ENCODE peak calls at places on chromosomes 11 and 22, in five cellular contexts. M, U, H, K and L are unnamed samples. For H3K9me3 and H3K4me1, the result is how much of the 10 kb centered on the place peaks cover.

GRCh38 chr22:20624161-20624616 is 116.8 kb downstream of the MED15 start:
- DNase-seq in M (peak), U (no peak), H (no peak), K (no peak), L (no peak)

GRCh38 chr22:39183991-39184585 is 31.6 kb upstream of the CBX7 start:
- DNase-seq in M (peak), U (peak), H (peak), K (no peak), L (no peak)

GRCh38 chr11:45158210-45158644 is 11.8 kb downstream of the PRDM11 start:
- DNase-seq in M (no peak), U (no peak), H (no peak), K (no peak), L (no peak)

GRCh38 chr22:45205624-45205925 is 35.1 kb downstream of the KIAA0930 start:
- DNase-seq in M (peak), U (no peak), H (no peak), K (no peak), L (no peak)

GRCh38 chr11:46711288-46711687 is 7.7 kb upstream of the F2 start:
- DNase-seq in M (no peak), U (no peak), H (no peak), K (no peak), L (no peak)

GRCh38 chr22:30564045-30564765 is 10.3 kb downstream of the GAL3ST1 start:
- DNase-seq in M (no peak), U (no peak), H (no peak), K (no peak), L (no peak)

GRCh38 chr11:118604566-118604965 is 2.8 kb upstream of the PHLDB1 start:
- DNase-seq in M (no peak), U (no peak), H (no peak), K (no peak), L (no peak)

GRCh38 chr11:32109138-32109537 is 18.3 kb downstream of the RCN1 start:
- DNase-seq in M (no peak), U (no peak), H (no peak), K (no peak), L (no peak)

GRCh38 chr11:65384301-65384889 is 1.9 kb upstream of the SLC25A45 start:
- DNase-seq in M (no peak), U (no peak), H (peak), K (no peak), L (no peak)

GRCh38 chr11:71272161-71272560 is 19.8 kb upstream of the SHANK2 start:
- DNase-seq in M (no peak), U (no peak), H (no peak), K (no peak), L (no peak)

GRCh38 chr22:35915477-35916013 is 113.1 kb downstream of the RBFOX2 start:
- DNase-seq in M (no peak), U (no peak), H (peak), K (no peak), L (no peak)

GRCh38 chr22:38657248-38657909 is 941 bp downstream of the CBY1 start:
- DNase-seq in M (no peak), U (peak), H (no peak), K (no peak), L (no peak)

GRCh38 chr11:12235549-12235944 is 125.2 kb downstream of the MICAL2 start:
- DNase-seq in M (no peak), U (no peak), H (no peak), K (no peak), L (no peak)

GRCh38 chr11:128473631-128474030 is 113.7 kb downstream of the ETS1 start:
- DNase-seq in M (no peak), U (no peak), H (no peak), K (no peak), L (no peak)

GRCh38 chr22:40004836-40005235 is 10.1 kb downstream of the FAM83F start:
- DNase-seq in M (peak), U (no peak), H (no peak), K (no peak), L (no peak)

GRCh38 chr22:20000246-20001081 is 16.2 kb downstream of the ARVCF start:
- DNase-seq in M (peak), U (no peak), H (peak), K (peak), L (no peak)

GRCh38 chr11:95968585-95968984 is 44.7 kb upstream of the MTMR2 start:
- DNase-seq in M (no peak), U (no peak), H (peak), K (no peak), L (no peak)

GRCh38 chr22:49632199-49633009 is 195.3 kb downstream of the BRD1 start:
- DNase-seq in M (peak), U (peak), H (peak), K (peak), L (no peak)

GRCh38 chr11:15371533-15371932 is 256.8 kb downstream of the INSC start:
- DNase-seq in M (no peak), U (no peak), H (no peak), K (no peak), L (no peak)
- H3K9me3 ChIP-seq in M (under half), U (under half), H (under half), K (under half), L (under half)

DNA sequence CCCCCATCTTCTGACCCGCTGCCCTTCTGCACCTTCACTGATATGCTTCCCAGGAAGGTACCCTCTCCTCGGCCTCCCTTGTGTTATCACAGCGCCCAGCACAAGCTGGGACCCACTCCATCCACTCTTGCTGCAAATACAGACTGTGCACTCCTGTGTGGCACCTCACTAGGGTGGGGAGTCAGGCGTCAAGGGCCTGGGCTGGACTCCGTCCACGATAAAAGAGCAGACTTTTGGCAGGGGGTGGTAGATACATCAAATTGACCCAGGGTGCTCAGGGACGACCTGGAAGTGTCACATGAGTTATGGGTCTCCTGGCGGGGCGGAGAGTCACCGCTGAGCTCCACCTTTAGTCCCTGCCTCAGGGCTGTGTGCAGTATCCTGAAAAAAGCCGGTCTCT is 908 bp downstream of the TRPM5 start:
- DNase-seq in M (peak), U (no peak), H (no peak), K (no peak), L (no peak)
- H3K4me1 ChIP-seq in M (under half), U (under half), H (under half), K (under half), L (under half)

DNA sequence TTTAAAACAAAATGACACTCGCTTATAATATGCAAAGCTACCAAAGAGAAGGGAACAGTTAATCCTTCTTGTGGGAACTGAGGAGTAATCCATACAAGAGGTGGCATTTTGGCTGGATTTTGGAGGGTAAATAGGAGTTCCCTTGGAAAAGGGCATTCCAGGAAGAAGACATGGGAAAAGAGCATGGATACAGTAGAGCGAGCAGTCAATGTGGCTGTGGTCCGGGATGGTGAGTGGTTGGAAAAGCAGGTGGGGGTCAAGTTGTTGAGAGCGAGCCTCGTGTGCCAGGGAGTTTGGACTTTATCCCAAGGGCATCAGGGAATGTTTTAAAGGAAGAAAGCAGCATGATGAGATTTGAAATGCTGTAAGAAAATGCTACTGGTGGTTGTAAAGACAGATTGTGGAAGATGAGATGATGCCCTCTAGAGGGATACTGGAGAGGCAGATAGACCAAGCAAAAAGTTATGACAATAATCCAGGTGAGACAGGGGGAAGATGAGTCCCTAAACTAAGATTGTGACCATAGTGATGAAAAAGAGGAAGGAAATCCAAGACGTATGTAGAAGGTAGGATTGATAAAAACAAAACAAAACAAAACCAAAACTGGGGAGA is 3.8 kb upstream of the MMP7 start:
- DNase-seq in M (no peak), U (no peak), H (no peak), K (no peak), L (no peak)
- TF ChIP-seq CTCF in M (no peak), U (no peak), H (no peak), K (no peak), L (no peak)

DNA sequence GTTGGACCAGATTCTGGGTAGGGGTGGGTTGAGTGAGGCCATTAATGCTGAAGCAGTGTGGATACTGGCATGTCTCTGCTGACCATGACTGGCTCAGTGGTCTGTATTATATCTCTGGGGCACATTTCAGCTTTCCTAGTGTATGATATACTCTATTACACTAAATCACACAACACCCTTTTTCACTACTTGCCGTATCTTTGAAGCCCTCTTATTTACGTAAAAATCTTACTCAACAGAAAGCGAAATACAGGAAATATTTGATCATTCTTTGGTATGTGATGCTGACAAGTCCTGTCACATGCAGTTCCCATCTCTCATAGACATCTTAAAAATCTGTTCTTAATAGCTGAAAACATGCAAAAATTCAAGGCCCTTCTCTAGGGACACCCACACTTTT is 40.3 kb downstream of the OR5B17 start:
- DNase-seq in M (no peak), U (no peak), H (no peak), K (no peak), L (no peak)
- H3K9me3 ChIP-seq in M (under half), U (under half), H (under half), K (under half), L (under half)

GRCh38 chr22:28259774-28260173 is 340.7 kb upstream of the PITPNB start:
- DNase-seq in M (no peak), U (no peak), H (no peak), K (no peak), L (no peak)
- H3K4me1 ChIP-seq in M (under half), U (under half), H (under half), K (under half), L (under half)

GRCh38 chr11:9121397-9121796 is 30.0 kb upstream of the SCUBE2 start:
- DNase-seq in M (no peak), U (no peak), H (no peak), K (no peak), L (no peak)

GRCh38 chr11:9123595-9124304 is 32.4 kb upstream of the SCUBE2 start:
- DNase-seq in M (no peak), U (no peak), H (no peak), K (no peak), L (no peak)

GRCh38 chr11:9118277-9118676 is 26.9 kb upstream of the SCUBE2 start:
- DNase-seq in M (no peak), U (no peak), H (no peak), K (no peak), L (no peak)

GRCh38 chr11:9125185-9125886 is 33.9 kb upstream of the SCUBE2 start:
- DNase-seq in M (no peak), U (no peak), H (no peak), K (no peak), L (no peak)

DNA sequence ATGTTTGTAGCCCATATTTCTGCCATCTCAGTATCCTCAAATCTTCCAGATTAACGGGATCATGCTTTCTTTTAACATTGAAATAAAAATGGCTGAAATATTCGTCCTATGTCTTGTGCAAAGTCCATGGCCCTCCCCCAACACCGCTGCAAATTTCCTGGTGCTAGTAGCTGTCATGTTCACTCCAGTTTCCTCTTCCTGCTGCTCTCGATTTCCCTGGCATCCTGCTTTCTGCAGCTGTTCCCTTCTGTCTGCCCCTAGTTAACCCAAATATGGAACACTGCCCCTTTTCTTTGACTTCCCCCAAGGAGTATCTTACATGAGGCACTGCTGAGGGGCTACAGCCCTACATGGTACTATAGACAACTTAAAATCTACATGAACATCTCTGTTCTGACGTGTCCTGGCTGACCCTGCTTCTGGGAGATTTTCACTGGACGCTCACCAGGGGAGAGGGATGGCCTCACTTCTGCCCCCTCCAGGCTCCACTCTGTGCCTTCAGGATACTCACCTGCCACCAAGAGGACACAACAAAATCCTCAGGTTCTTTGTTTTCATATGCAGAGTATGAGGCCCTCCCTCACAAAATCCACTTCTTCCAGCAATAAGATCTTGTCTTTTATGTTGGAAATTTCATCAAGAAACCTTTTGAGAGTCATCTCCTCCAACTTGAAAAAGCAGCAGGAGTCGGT is 29.4 kb upstream of the SCUBE2 start:
- DNase-seq in M (no peak), U (no peak), H (no peak), K (no peak), L (no peak)
- TF ChIP-seq CTCF in M (no peak), U (no peak), H (peak), K (peak), L (no peak)

DNA sequence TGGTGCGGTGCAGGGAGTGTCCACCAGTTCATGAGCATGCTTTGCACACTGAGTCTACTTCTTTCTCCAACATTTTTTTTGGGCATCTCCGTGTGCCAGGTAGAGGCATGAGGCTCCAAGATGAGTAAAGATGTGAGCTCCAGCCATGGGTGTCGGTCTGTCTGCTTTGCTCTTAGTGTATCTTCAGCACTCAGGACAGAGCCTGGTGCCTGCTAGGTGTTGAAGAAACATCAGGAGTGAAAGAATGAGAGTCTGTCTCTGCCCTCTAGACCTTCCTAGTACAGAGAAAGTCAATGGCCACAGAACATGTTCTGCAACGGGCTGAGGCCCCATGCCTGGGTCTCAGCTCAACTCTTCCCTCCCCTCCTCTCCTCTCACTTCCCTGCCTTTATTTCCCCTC is 486.5 kb downstream of the TBC1D22A start:
- DNase-seq in M (no peak), U (no peak), H (no peak), K (no peak), L (no peak)
- H3K9me3 ChIP-seq in M (under half), U (under half), H (under half), K (under half), L (under half)